ENCODE peak calls at places on chromosomes 12 and 14, in eight cellular contexts. M is IMR-90, J is stomach, H is H1, E is heart left ventricle, X is A549, V is sigmoid colon, Z is transverse colon. F is an unnamed sample.

GRCh38 chr12:117903441-117903840 is 65.3 kb downstream of the KSR2 start:
- DNase-seq in M (no peak), J (no peak), H (no peak), E (no peak), X (no peak), V (no peak), Z (no peak), F (no peak)

GRCh38 chr12:93751864-93752610 is 74.9 kb downstream of the CRADD start:
- DNase-seq in M (peak), J (no peak), H (no peak), E (no peak), X (no peak), V (no peak), Z (no peak), F (no peak)

GRCh38 chr12:47155457-47156166 is 75.9 kb upstream of the AMIGO2 start:
- DNase-seq in M (peak), J (no peak), H (no peak), E (no peak), X (peak), V (no peak), Z (no peak), F (no peak)

GRCh38 chr14:64554551-64554950 is 4.8 kb downstream of the PPP1R36 start:
- DNase-seq in M (no peak), J (no peak), H (no peak), E (no peak), X (no peak), V (no peak), Z (no peak), F (no peak)

GRCh38 chr12:111444706-111445310 is 39.1 kb downstream of the SH2B3 start:
- DNase-seq in M (no peak), J (peak), H (peak), E (peak), X (no peak), V (peak), Z (peak), F (peak)

GRCh38 chr12:54650884-54651283 is 2.7 kb upstream of the DCD start:
- DNase-seq in M (no peak), J (no peak), H (no peak), E (no peak), X (no peak), V (no peak), Z (no peak), F (no peak)

GRCh38 chr14:97709552-97709951 is 912.4 kb downstream of the VRK1 start:
- DNase-seq in M (no peak), J (no peak), H (no peak), E (no peak), X (no peak), V (no peak), Z (peak), F (no peak)

GRCh38 chr12:108498136-108498535 is 16.9 kb upstream of the FICD start:
- DNase-seq in M (no peak), J (no peak), H (no peak), E (no peak), X (no peak), V (no peak), Z (no peak), F (no peak)

GRCh38 chr14:83379371-83379770 is 1845.7 kb upstream of the SEL1L start:
- DNase-seq in M (peak), J (no peak), H (no peak), E (peak), X (no peak), V (no peak), Z (no peak), F (no peak)

GRCh38 chr14:68823434-68824206 is 30.8 kb upstream of the ZFP36L1 start:
- DNase-seq in M (no peak), J (no peak), H (no peak), E (no peak), X (no peak), V (no peak), Z (no peak), F (no peak)

GRCh38 chr12:123707466-123707865 is 4.7 kb upstream of the ATP6V0A2 start:
- DNase-seq in M (no peak), J (no peak), H (no peak), E (no peak), X (no peak), V (no peak), Z (no peak), F (no peak)

GRCh38 chr12:116880213-116880816 is 926 bp downstream of the HRK start:
- DNase-seq in M (no peak), J (no peak), H (no peak), E (no peak), X (no peak), V (no peak), Z (no peak), F (no peak)

GRCh38 chr12:6821674-6822433 is at the start of gene GPR162:
- DNase-seq in M (peak), J (peak), H (peak), E (peak), X (peak), V (peak), Z (peak), F (peak)

GRCh38 chr12:104729091-104729490 is 229.0 kb downstream of the SLC41A2 start:
- DNase-seq in M (no peak), J (no peak), H (no peak), E (no peak), X (no peak), V (no peak), Z (no peak), F (no peak)

GRCh38 chr14:69093551-69094421 is 59.1 kb downstream of the DCAF5 start:
- DNase-seq in M (peak), J (peak), H (no peak), E (no peak), X (no peak), V (no peak), Z (no peak), F (no peak)

GRCh38 chr14:84493779-84494178 is 1036.2 kb upstream of the FLRT2 start:
- DNase-seq in M (no peak), J (no peak), H (no peak), E (no peak), X (no peak), V (no peak), Z (no peak), F (no peak)

GRCh38 chr14:58167057-58167456 is 15.0 kb upstream of the ARMH4 start:
- DNase-seq in M (no peak), J (no peak), H (no peak), E (no peak), X (no peak), V (no peak), Z (no peak), F (no peak)

GRCh38 chr12:14024589-14024988 is 43.2 kb upstream of the GRIN2B start:
- DNase-seq in M (no peak), J (no peak), H (no peak), E (no peak), X (no peak), V (no peak), Z (no peak), F (no peak)

GRCh38 chr12:28158353-28158752 is 31.9 kb upstream of the CCDC91 start:
- DNase-seq in M (no peak), J (no peak), H (no peak), E (no peak), X (no peak), V (no peak), Z (no peak), F (no peak)

GRCh38 chr12:22800332-22800731 is 175.4 kb downstream of the ETNK1 start:
- DNase-seq in M (no peak), J (no peak), H (no peak), E (no peak), X (no peak), V (no peak), Z (no peak), F (no peak)

GRCh38 chr12:12976366-12976765 is 23.7 kb downstream of the HEBP1 start:
- DNase-seq in M (peak), J (no peak), H (no peak), E (no peak), X (peak), V (peak), Z (no peak), F (peak)

GRCh38 chr14:68651652-68652432 is 141.0 kb downstream of the ZFP36L1 start:
- DNase-seq in M (peak), J (no peak), H (peak), E (no peak), X (no peak), V (peak), Z (no peak), F (peak)

GRCh38 chr14:35050652-35051051 is 4.6 kb downstream of the FAM177A1 start:
- DNase-seq in M (peak), J (no peak), H (no peak), E (peak), X (peak), V (no peak), Z (no peak), F (no peak)

GRCh38 chr14:63605041-63605532 is 36.6 kb downstream of the WDR89 start:
- DNase-seq in M (peak), J (no peak), H (no peak), E (no peak), X (no peak), V (no peak), Z (peak), F (no peak)

GRCh38 chr12:132148368-132149045 is 4.2 kb downstream of the NOC4L start:
- DNase-seq in M (no peak), J (no peak), H (no peak), E (no peak), X (no peak), V (peak), Z (no peak), F (no peak)

GRCh38 chr14:62015945-62016344 is 253.7 kb downstream of the SNAPC1 start:
- DNase-seq in M (peak), J (no peak), H (no peak), E (no peak), X (no peak), V (no peak), Z (no peak), F (no peak)

GRCh38 chr14:32657081-32657480 is 281.6 kb upstream of the NPAS3 start:
- DNase-seq in M (peak), J (no peak), H (no peak), E (no peak), X (peak), V (peak), Z (peak), F (no peak)

GRCh38 chr14:68659021-68659931 is 133.6 kb downstream of the ZFP36L1 start:
- DNase-seq in M (peak), J (no peak), H (peak), E (peak), X (no peak), V (no peak), Z (no peak), F (peak)

GRCh38 chr14:71523630-71524320 is 408.5 kb upstream of the RGS6 start:
- DNase-seq in M (peak), J (no peak), H (no peak), E (no peak), X (no peak), V (no peak), Z (no peak), F (no peak)

GRCh38 chr12:32002848-32003493 is 43.8 kb downstream of the RESF1 start:
- DNase-seq in M (no peak), J (no peak), H (no peak), E (no peak), X (no peak), V (no peak), Z (no peak), F (no peak)

GRCh38 chr14:22829661-22830328 is at the start of gene MRPL52:
- DNase-seq in M (peak), J (peak), H (peak), E (peak), X (peak), V (peak), Z (peak), F (peak)

GRCh38 chr12:59403259-59403932 is 192.4 kb upstream of the SLC16A7 start:
- DNase-seq in M (peak), J (peak), H (no peak), E (no peak), X (peak), V (no peak), Z (peak), F (peak)

GRCh38 chr12:90124289-90124688 is 415.7 kb upstream of the ATP2B1 start:
- DNase-seq in M (no peak), J (no peak), H (no peak), E (no peak), X (peak), V (no peak), Z (no peak), F (no peak)

GRCh38 chr14:92224348-92224954 is 98.5 kb upstream of the SLC24A4 start:
- DNase-seq in M (peak), J (no peak), H (no peak), E (no peak), X (peak), V (no peak), Z (no peak), F (no peak)

GRCh38 chr14:104421401-104421821 is 158.2 kb upstream of the C14orf180 start:
- DNase-seq in M (no peak), J (no peak), H (no peak), E (no peak), X (no peak), V (peak), Z (no peak), F (no peak)

GRCh38 chr14:38073641-38074040 is 134.1 kb upstream of the SSTR1 start:
- DNase-seq in M (no peak), J (no peak), H (no peak), E (no peak), X (no peak), V (no peak), Z (no peak), F (no peak)

GRCh38 chr14:69687963-69688649 is 76.7 kb downstream of the SUSD6 start:
- DNase-seq in M (no peak), J (no peak), H (no peak), E (no peak), X (no peak), V (no peak), Z (no peak), F (no peak)

GRCh38 chr12:38157274-38157932 is 159.2 kb upstream of the ALG10B start:
- DNase-seq in M (no peak), J (no peak), H (no peak), E (no peak), X (no peak), V (no peak), Z (no peak), F (no peak)

GRCh38 chr14:76956253-76957090 is 72.0 kb downstream of the IRF2BPL start:
- DNase-seq in M (peak), J (peak), H (peak), E (peak), X (peak), V (peak), Z (peak), F (peak)

GRCh38 chr12:124531281-124531745 is 36.1 kb downstream of the NCOR2 start:
- DNase-seq in M (no peak), J (no peak), H (no peak), E (no peak), X (no peak), V (no peak), Z (no peak), F (no peak)

GRCh38 chr14:36227344-36227743 is 50.8 kb upstream of the PTCSC3 start:
- DNase-seq in M (no peak), J (no peak), H (no peak), E (no peak), X (no peak), V (no peak), Z (no peak), F (no peak)
- TF ChIP-seq CTCF in M (no peak), J (no peak), H (no peak), E (no peak), X (no peak), V (no peak), Z (no peak), F (no peak)

GRCh38 chr12:120000556-120000955 is 11.5 kb downstream of the BICDL1 start:
- DNase-seq in M (no peak), J (no peak), H (no peak), E (no peak), X (no peak), V (no peak), Z (no peak), F (no peak)

GRCh38 chr12:120012067-120012621 is 23.1 kb downstream of the BICDL1 start:
- DNase-seq in M (peak), J (no peak), H (no peak), E (no peak), X (peak), V (no peak), Z (no peak), F (no peak)

GRCh38 chr12:120007272-120007671 is 18.2 kb downstream of the BICDL1 start:
- DNase-seq in M (no peak), J (no peak), H (no peak), E (no peak), X (no peak), V (no peak), Z (peak), F (no peak)

GRCh38 chr12:120010661-120011230 is 21.7 kb downstream of the BICDL1 start:
- DNase-seq in M (no peak), J (no peak), H (no peak), E (no peak), X (no peak), V (no peak), Z (no peak), F (no peak)

DNA sequence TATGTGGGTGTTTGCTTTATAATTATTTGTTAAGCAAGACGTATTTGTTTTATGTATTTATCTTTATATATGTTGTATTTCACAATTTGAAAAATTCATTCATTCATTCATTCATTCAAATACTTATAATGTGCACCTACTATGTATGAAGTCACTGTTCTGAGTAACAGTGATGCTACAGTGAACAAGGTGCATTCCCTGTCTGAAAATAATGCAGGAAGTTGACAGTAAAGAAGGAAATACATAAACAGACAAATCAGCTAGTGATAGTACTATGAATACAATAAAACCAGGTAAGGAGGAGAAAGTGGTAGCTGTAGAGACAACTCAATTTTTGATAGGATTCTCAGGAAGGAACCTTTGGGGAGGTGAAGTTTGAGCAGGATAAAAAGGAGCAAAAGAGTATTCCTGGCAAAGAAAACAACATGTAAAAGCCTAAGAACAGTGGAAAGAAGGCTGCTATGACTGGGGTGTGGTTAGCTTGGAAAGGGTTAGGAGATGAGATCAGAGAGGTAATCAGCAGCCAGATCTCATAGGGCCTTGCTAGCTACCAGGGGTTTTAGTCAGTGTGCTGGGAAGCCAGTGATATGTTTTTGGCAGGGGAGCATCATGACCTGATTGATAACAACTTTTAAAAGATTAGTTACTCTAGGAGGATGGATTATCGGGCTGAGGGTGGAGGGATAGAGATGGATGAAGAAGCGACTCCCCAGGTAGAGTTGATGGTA is 17.4 kb downstream of the BICDL1 start:
- DNase-seq in M (no peak), J (no peak), H (no peak), E (no peak), X (no peak), V (no peak), Z (no peak), F (no peak)
- TF ChIP-seq POLR2A in M (no peak), J (no peak), H (no peak), E (no peak), X (no peak), V (no peak), Z (no peak), F (no peak)

GRCh38 chr12:2958432-2959193 is 584 bp upstream of the TEAD4 start:
- DNase-seq in M (peak), J (peak), H (peak), E (peak), X (peak), V (peak), Z (peak), F (peak)
- TF ChIP-seq CTCF in M (no peak), J (no peak), H (no peak), E (no peak), X (no peak), V (no peak), Z (no peak), F (no peak)

DNA sequence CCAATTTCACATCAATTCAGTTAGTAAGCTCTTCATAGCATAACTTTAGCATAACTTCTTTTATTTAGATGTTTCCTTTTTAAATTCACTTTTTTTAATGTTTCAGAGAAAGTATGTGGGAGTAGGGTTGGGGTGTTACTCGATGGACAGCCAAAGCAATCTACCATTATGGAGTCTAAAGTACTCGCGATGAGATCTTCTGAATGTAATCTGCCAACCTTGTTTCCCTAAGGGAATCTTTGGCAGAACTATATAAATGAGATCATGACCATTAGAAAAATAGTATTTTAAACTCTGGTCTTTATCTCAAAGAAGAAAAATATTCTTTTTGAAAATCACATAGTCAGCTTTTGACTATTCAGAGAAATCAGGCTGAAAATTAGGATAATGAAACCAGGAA is 103.9 kb downstream of the BBS10 start:
- DNase-seq in M (no peak), J (no peak), H (no peak), E (no peak), X (no peak), V (no peak), Z (no peak), F (no peak)
- TF ChIP-seq POLR2A in M (no peak), J (no peak), H (no peak), E (no peak), X (no peak), V (no peak), Z (no peak), F (no peak)

GRCh38 chr12:131140697-131141096 is 187.0 kb downstream of the ADGRD1 start:
- DNase-seq in M (no peak), J (no peak), H (no peak), E (no peak), X (no peak), V (peak), Z (no peak), F (no peak)
- TF ChIP-seq CTCF in M (no peak), J (no peak), H (no peak), E (no peak), X (no peak), V (no peak), Z (no peak), F (no peak)

GRCh38 chr14:100375273-100375962 is 52.3 kb downstream of the SLC25A47 start:
- DNase-seq in M (peak), J (peak), H (no peak), E (peak), X (peak), V (peak), Z (peak), F (peak)
- TF ChIP-seq POLR2A in M (peak), J (no peak), H (no peak), E (peak), X (no peak), V (no peak), Z (no peak), F (no peak)

GRCh38 chr14:96307434-96307833 is 51.4 kb downstream of the BDKRB1 start:
- DNase-seq in M (no peak), J (no peak), H (no peak), E (no peak), X (peak), V (no peak), Z (no peak), F (no peak)
- TF ChIP-seq CTCF in M (no peak), J (no peak), H (peak), E (no peak), X (peak), V (no peak), Z (no peak), F (no peak)

F was measured in uterus.